ENCODE peak calls at places on chromosomes 7 and 10, in eight cellular contexts. A is GDM1; H is Kasumi-1; Z is activated naive CD8-positive, alpha-beta T cell treated with anti-CD3 and anti-CD28 coated beads for 36 hours; U is activated CD4-positive, alpha-beta memory T cell treated with anti-CD3 and anti-CD28 coated beads for 36 hours; O is gastrocnemius medialis; B is T-cell; R is activated CD4-positive, alpha-beta T cell treated with anti-CD3 and anti-CD28 coated beads for 48 hours. G is an unnamed sample.

GRCh38 chr7:137399827-137400823 is 56.6 kb upstream of the PTN start:
- DNase-seq in H (no peak), Z (no peak), B (no peak), R (no peak), A (no peak), U (no peak), O (no peak), G (no peak)

GRCh38 chr7:155009570-155010157 is 6.7 kb upstream of the PAXIP1 start:
- DNase-seq in Z (peak; percentile 5), H (peak; percentile 32), O (no peak), U (peak; percentile 38), B (peak; percentile 22), A (no peak), R (peak; percentile 47), G (no peak)

GRCh38 chr10:49768731-49769130 is 6.6 kb upstream of the OGDHL start:
- DNase-seq in H (no peak), A (no peak), R (no peak), B (no peak), O (no peak), Z (no peak), U (no peak), G (no peak)

GRCh38 chr10:121510201-121510771 is 88.0 kb downstream of the FGFR2 start:
- DNase-seq in U (no peak), H (no peak), R (no peak), Z (no peak), A (no peak), B (no peak), O (no peak), G (no peak)

GRCh38 chr10:97278491-97278989 is 13.9 kb downstream of the ARHGAP19 start:
- DNase-seq in A (peak; percentile 51), H (peak; percentile 95), Z (no peak), U (no peak), O (no peak), B (no peak), R (no peak), G (no peak)

GRCh38 chr7:79709574-79710409 is 256.3 kb upstream of the MAGI2 start:
- DNase-seq in R (no peak), Z (no peak), U (no peak), O (no peak), H (no peak), A (no peak), B (no peak), G (no peak)

GRCh38 chr10:47104101-47104707 is 193.0 kb downstream of the PTPN20 start:
- DNase-seq in Z (no peak), U (no peak), A (no peak), R (no peak), H (no peak), B (no peak), O (no peak), G (no peak)

GRCh38 chr7:99768471-99768870 is 15.5 kb downstream of the CYP3A4 start:
- DNase-seq in Z (no peak), O (no peak), A (no peak), U (no peak), R (no peak), B (no peak), H (no peak), G (no peak)

GRCh38 chr7:132080967-132081668 is 495.2 kb downstream of the PLXNA4 start:
- DNase-seq in H (no peak), B (no peak), O (peak; percentile 55), A (no peak), R (no peak), Z (no peak), U (no peak), G (no peak)

GRCh38 chr7:73827568-73828106 is 3.2 kb upstream of the CLDN4 start:
- DNase-seq in B (no peak), A (no peak), O (peak; percentile 44), Z (no peak), U (peak; percentile 22), H (no peak), R (no peak), G (no peak)

GRCh38 chr7:80942261-80943041 is 23.6 kb upstream of the SEMA3C start:
- DNase-seq in A (no peak), B (no peak), H (no peak), R (no peak), U (no peak), Z (no peak), O (peak; percentile 58), G (no peak)

GRCh38 chr7:106501605-106502580 is 159.1 kb downstream of the CCDC71L start:
- DNase-seq in Z (no peak), U (no peak), O (no peak), A (peak; percentile 41), H (peak; percentile 70), B (no peak), R (no peak), G (no peak)

GRCh38 chr10:7479861-7480598 is 69.2 kb upstream of the SFMBT2 start:
- DNase-seq in A (no peak), Z (no peak), U (no peak), O (no peak), H (no peak), R (no peak), B (no peak), G (no peak)

GRCh38 chr7:117818241-117818640 is 55.0 kb downstream of the CTTNBP2 start:
- DNase-seq in B (no peak), A (no peak), U (no peak), R (no peak), H (no peak), Z (no peak), O (no peak), G (no peak)

GRCh38 chr10:46296629-46297275 is 10.0 kb downstream of the ANTXRL start:
- DNase-seq in O (no peak), B (no peak), Z (no peak), R (no peak), H (no peak), A (no peak), U (no peak), G (no peak)

GRCh38 chr10:11697718-11698527 is 44.3 kb upstream of the ECHDC3 start:
- DNase-seq in B (no peak), H (peak; percentile 48), Z (no peak), A (no peak), U (peak; percentile 45), O (no peak), R (peak; percentile 40), G (no peak)

GRCh38 chr7:148722340-148723165 is 23.9 kb downstream of the CUL1 start:
- DNase-seq in R (no peak), A (no peak), O (peak; percentile 41), H (no peak), U (no peak), B (no peak), Z (no peak), G (no peak)

GRCh38 chr10:62626817-62627216 is 177.7 kb upstream of the ADO start:
- DNase-seq in R (peak; percentile 22), U (peak; percentile 35), Z (no peak), O (no peak), B (no peak), A (no peak), H (no peak), G (no peak)

GRCh38 chr7:146129296-146129695 is 12.7 kb downstream of the CNTNAP2 start:
- DNase-seq in O (no peak), R (no peak), U (no peak), B (no peak), A (no peak), Z (no peak), H (no peak), G (no peak)

GRCh38 chr7:99407849-99408346 is 499 bp downstream of the PDAP1 start:
- DNase-seq in A (no peak), B (peak; percentile 17), U (peak; percentile 58), O (peak; percentile 74), Z (peak; percentile 45), H (peak; percentile 46), R (peak; percentile 63), G (no peak)

G was measured in esophagus squamous epithelium.